ENCODE peak calls at places on chromosomes 16 and 17, in ten cellular contexts. N is EH; H is A549; B is nephron progenitor cell; Q is T-helper 17 cell; F is AG09309; Z is progenitor cell of endocrine pancreas; X is activated gamma-delta T cell treated with anti-CD3 and anti-CD28 coated beads, Interleukin-2, amount 50 U/mL, for 16 hours; P is K562; G is amniotic stem cell. L is an unnamed sample.

GRCh38 chr17:7634384-7634783 is 4.4 kb downstream of the SHBG start:
- DNase-seq in Q (no peak), N (peak), H (peak), B (peak), P (peak), F (no peak), X (no peak), G (no peak), Z (peak), L (no peak)

GRCh38 chr17:44794699-44795413 is 35.2 kb downstream of the GJC1 start:
- DNase-seq in Z (no peak), Q (no peak), F (peak), P (peak), X (no peak), H (peak), N (peak), G (peak), B (no peak), L (peak)

GRCh38 chr17:69809331-69809730 is 265.7 kb upstream of the KCNJ16 start:
- DNase-seq in G (no peak), H (no peak), P (no peak), X (no peak), F (no peak), B (no peak), Z (no peak), N (no peak), Q (no peak), L (no peak)

GRCh38 chr17:7636192-7636591 is 6.3 kb downstream of the SHBG start:
- DNase-seq in Z (no peak), B (no peak), Q (no peak), N (no peak), P (no peak), H (no peak), F (no peak), G (no peak), X (no peak), L (no peak)

GRCh38 chr16:2952679-2953078 is 11.4 kb upstream of the KREMEN2 start:
- DNase-seq in Q (no peak), N (no peak), F (no peak), Z (no peak), P (no peak), X (no peak), G (no peak), H (no peak), B (no peak), L (no peak)

GRCh38 chr17:80941171-80941570 is 50.5 kb upstream of the CHMP6 start:
- DNase-seq in B (no peak), X (no peak), Q (no peak), H (no peak), P (no peak), N (no peak), Z (no peak), G (no peak), F (no peak), L (no peak)

GRCh38 chr16:67399218-67399733 is 6.0 kb upstream of the TPPP3 start:
- DNase-seq in F (no peak), Q (peak), P (peak), B (peak), X (peak), H (peak), G (no peak), N (no peak), Z (peak), L (no peak)

GRCh38 chr16:73949574-73950348 is 346.9 kb upstream of the PSMD7 start:
- DNase-seq in F (peak), H (peak), Q (no peak), X (no peak), Z (no peak), G (peak), P (no peak), N (peak), B (no peak), L (peak)

GRCh38 chr16:86657972-86658371 is 79.6 kb downstream of the FOXL1 start:
- DNase-seq in P (no peak), G (no peak), X (no peak), B (no peak), F (no peak), N (no peak), Z (no peak), H (no peak), Q (no peak), L (no peak)

GRCh38 chr17:41624208-41625101 is at the start of gene KRT17:
- DNase-seq in B (no peak), Z (no peak), H (no peak), F (no peak), P (peak), X (no peak), G (no peak), N (peak), Q (no peak), L (no peak)

GRCh38 chr17:63601439-63602371 is 1.0 kb downstream of the TACO1 start:
- DNase-seq in P (peak), Z (no peak), N (peak), Q (no peak), F (no peak), H (peak), G (no peak), X (no peak), B (no peak), L (no peak)

GRCh38 chr17:3019761-3020160 is 43.6 kb downstream of the OR1D5 start:
- DNase-seq in F (no peak), Z (no peak), G (no peak), Q (no peak), H (no peak), X (no peak), B (no peak), P (no peak), N (no peak), L (no peak)

GRCh38 chr16:67986949-67987348 is 6.7 kb upstream of the DPEP3 start:
- DNase-seq in P (no peak), X (no peak), Q (no peak), Z (no peak), B (no peak), F (no peak), G (no peak), H (no peak), N (no peak), L (no peak)

GRCh38 chr16:70749006-70749678 is 51.8 kb downstream of the VAC14 start:
- DNase-seq in X (no peak), Z (no peak), F (no peak), H (no peak), Q (no peak), P (no peak), G (no peak), B (no peak), N (no peak), L (no peak)

GRCh38 chr17:66580178-66580577 is 254.7 kb upstream of the CACNG5 start:
- DNase-seq in P (no peak), X (no peak), H (peak), Q (no peak), N (peak), F (no peak), G (peak), B (peak), Z (no peak), L (peak)

GRCh38 chr17:67421869-67422273 is 44.8 kb downstream of the PITPNC1 start:
- DNase-seq in Q (peak), B (no peak), Z (no peak), G (peak), P (no peak), F (peak), N (peak), X (peak), H (peak), L (peak)

GRCh38 chr16:66081967-66082366 is 284.5 kb upstream of the CDH5 start:
- DNase-seq in B (no peak), P (no peak), N (peak), X (no peak), H (peak), Z (no peak), G (no peak), Q (no peak), F (peak), L (peak)

GRCh38 chr17:42421479-42422332 is 1.4 kb downstream of the CAVIN1 start:
- DNase-seq in Q (no peak), B (peak), G (peak), X (no peak), F (no peak), P (peak), Z (no peak), H (no peak), N (peak), L (no peak)

GRCh38 chr17:7295230-7296180 is 1.1 kb upstream of the YBX2 start:
- DNase-seq in P (no peak), G (no peak), Z (no peak), H (no peak), B (no peak), N (no peak), X (no peak), Q (no peak), F (no peak), L (no peak)

GRCh38 chr16:68737046-68737729 is at the start of gene CDH1:
- DNase-seq in B (peak), F (no peak), H (no peak), Q (no peak), Z (peak), X (no peak), G (no peak), N (no peak), P (no peak), L (no peak)

GRCh38 chr17:49677933-49678847 is at the start of gene SPOP:
- DNase-seq in Z (peak), X (peak), Q (peak), B (peak), P (peak), H (peak), G (peak), F (peak), N (peak), L (peak)

GRCh38 chr17:44093231-44093900 is 22.8 kb downstream of the G6PC3 start:
- DNase-seq in X (no peak), Z (no peak), G (no peak), B (no peak), P (no peak), H (no peak), N (no peak), F (no peak), Q (no peak), L (no peak)

GRCh38 chr16:85927938-85928337 is 29.0 kb downstream of the IRF8 start:
- DNase-seq in X (no peak), Q (no peak), F (no peak), N (no peak), G (no peak), P (no peak), H (no peak), Z (no peak), B (no peak), L (no peak)

GRCh38 chr17:1039511-1040215 is 42.7 kb downstream of the TIMM22 start:
- DNase-seq in G (no peak), B (no peak), Z (no peak), N (no peak), F (no peak), H (no peak), X (no peak), P (no peak), Q (no peak), L (no peak)

GRCh38 chr17:17816240-17816814 is 20.5 kb downstream of the SREBF1 start:
- DNase-seq in Z (no peak), X (no peak), G (no peak), N (no peak), Q (no peak), F (no peak), B (no peak), H (no peak), P (no peak), L (no peak)

GRCh38 chr16:3915438-3916250 is 35.1 kb upstream of the CREBBP start:
- DNase-seq in F (no peak), X (no peak), Q (no peak), N (no peak), B (no peak), P (no peak), Z (no peak), G (no peak), H (no peak), L (no peak)

GRCh38 chr16:65572156-65572555 is 450.3 kb upstream of the CDH11 start:
- DNase-seq in X (no peak), G (peak), P (no peak), F (peak), Z (no peak), H (no peak), Q (no peak), N (peak), B (no peak), L (no peak)

GRCh38 chr17:44307387-44308186 is 814 bp upstream of the RUNDC3A start:
- DNase-seq in B (peak), P (no peak), X (no peak), N (peak), Z (no peak), Q (no peak), G (no peak), H (peak), F (no peak), L (no peak)

GRCh38 chr17:76404256-76404655 is 19.8 kb downstream of the SPHK1 start:
- DNase-seq in N (no peak), F (no peak), Z (no peak), H (no peak), B (no peak), P (no peak), X (no peak), Q (no peak), G (no peak), L (no peak)

GRCh38 chr17:38458521-38458920 is 30.3 kb downstream of the ARHGAP23 start:
- DNase-seq in F (no peak), B (no peak), G (no peak), Z (no peak), X (no peak), N (no peak), P (no peak), H (no peak), Q (no peak), L (no peak)

L was measured in AG04450.